ENCODE peak calls at places on chromosomes 13 and 19, in five cellular contexts. J is neural progenitor cell, W is EL, Y is cardiac muscle cell, I is dermis microvascular lymphatic vessel endothelial cell. B is an unnamed sample.

GRCh38 chr13:23899555-23899954 is 2.3 kb upstream of the C1QTNF9B start:
- DNase-seq in I (peak), W (peak), Y (peak), J (peak), B (peak)

GRCh38 chr19:46386151-46386550 is 27.2 kb downstream of the CCDC8 start:
- DNase-seq in W (no peak), I (no peak), J (no peak), Y (no peak), B (no peak)

GRCh38 chr13:23825179-23825578 is 64.0 kb downstream of the MIPEP start:
- DNase-seq in I (no peak), Y (no peak), J (no peak), W (no peak), B (no peak)

GRCh38 chr13:44620057-44620456 is 43.9 kb upstream of the TSC22D1 start:
- DNase-seq in J (peak), I (no peak), W (peak), Y (no peak), B (peak)

GRCh38 chr13:91185294-91185863 is 162.1 kb upstream of the MIR17HG start:
- DNase-seq in W (no peak), Y (peak), J (peak), I (peak), B (peak)

GRCh38 chr13:112837371-112838037 is 131.5 kb upstream of the MCF2L start:
- DNase-seq in I (no peak), J (no peak), W (no peak), Y (peak), B (no peak)

GRCh38 chr13:113448545-113448884 is 4.8 kb downstream of the ADPRHL1 start:
- DNase-seq in I (no peak), Y (no peak), J (no peak), W (no peak), B (no peak)

GRCh38 chr19:50835103-50835784 is 1.9 kb upstream of the KLK15 start:
- DNase-seq in W (peak), I (no peak), J (no peak), Y (peak), B (peak)

GRCh38 chr19:991174-991931 is 7.2 kb downstream of the WDR18 start:
- DNase-seq in W (peak), Y (peak), I (no peak), J (peak), B (peak)

GRCh38 chr19:3369337-3370213 is 3.2 kb downstream of the NFIC start:
- DNase-seq in Y (peak), I (no peak), J (peak), W (peak), B (peak)

GRCh38 chr19:40744554-40745401 is 5.5 kb downstream of the ACTMAP start:
- DNase-seq in I (no peak), Y (no peak), W (no peak), J (peak), B (no peak)

GRCh38 chr13:72696590-72696989 is 30.8 kb downstream of the MZT1 start:
- DNase-seq in W (no peak), J (no peak), Y (peak), I (peak), B (peak)

GRCh38 chr19:1379961-1380489 is 3.7 kb upstream of the NDUFS7 start:
- DNase-seq in Y (no peak), I (no peak), J (no peak), W (no peak), B (no peak)

GRCh38 chr13:111572956-111573355 is 252.5 kb downstream of the TEX29 start:
- DNase-seq in J (no peak), W (no peak), Y (no peak), I (no peak), B (no peak)

GRCh38 chr19:57850553-57851017 is 926 bp downstream of the ZNF587 start:
- DNase-seq in I (no peak), W (peak), J (peak), Y (peak), B (peak)

GRCh38 chr13:109781384-109782065 is 4.9 kb downstream of the IRS2 start:
- DNase-seq in W (peak), J (no peak), Y (no peak), I (no peak), B (peak)

GRCh38 chr19:42397315-42398166 is 7.4 kb upstream of the CNFN start:
- DNase-seq in W (no peak), J (no peak), I (no peak), Y (no peak), B (peak)

GRCh38 chr13:44231786-44232516 is 141.7 kb upstream of the SERP2 start:
- DNase-seq in Y (peak), J (no peak), I (no peak), W (peak), B (peak)

GRCh38 chr19:40663712-40664692 is 26.4 kb downstream of the NUMBL start:
- DNase-seq in I (no peak), J (no peak), W (peak), Y (no peak), B (peak)

GRCh38 chr13:34334984-34335661 is 517.2 kb downstream of the RFC3 start:
- DNase-seq in J (no peak), Y (no peak), I (no peak), W (no peak), B (no peak)

GRCh38 chr13:53848546-53848945 is 819.9 kb downstream of the OLFM4 start:
- DNase-seq in J (peak), W (no peak), Y (no peak), I (no peak), B (no peak)

GRCh38 chr19:4320419-4320818 is 16.0 kb downstream of the FSD1 start:
- DNase-seq in J (no peak), W (no peak), I (no peak), Y (no peak), B (no peak)

GRCh38 chr13:33793726-33794125 is 24.2 kb upstream of the RFC3 start:
- DNase-seq in Y (no peak), I (no peak), J (no peak), W (no peak), B (no peak)

GRCh38 chr13:109789262-109789661 is 2.9 kb upstream of the IRS2 start:
- DNase-seq in J (no peak), W (no peak), I (no peak), Y (no peak), B (no peak)

B was measured in kidney tubule cell.